ENCODE peak calls at places on chromosomes 2 and 18, in four cellular contexts. One of them, this sample, is unnamed.

GRCh38 chr2:72954376-72955187 is 37.3 kb downstream of the EMX1 start:
- DNase-seq in heart left ventricle: no peak
- DNase-seq in stimulated activated naive CD8-positive, alpha-beta T cell treated with anti-CD3 and anti-CD28 coated beads, Interleukin-15, amount 100 ng/mL, for 72 hours: no peak
- DNase-seq in IMR-90: no peak
- DNase-seq in this sample: no peak

GRCh38 chr2:178068823-178069454 is 3.6 kb downstream of the PDE11A start:
- DNase-seq in heart left ventricle: no peak
- DNase-seq in stimulated activated naive CD8-positive, alpha-beta T cell treated with anti-CD3 and anti-CD28 coated beads, Interleukin-15, amount 100 ng/mL, for 72 hours: no peak
- DNase-seq in IMR-90: no peak
- DNase-seq in this sample: no peak

GRCh38 chr2:67879586-67880290 is 183.1 kb downstream of the C1D start:
- DNase-seq in heart left ventricle: no peak
- DNase-seq in stimulated activated naive CD8-positive, alpha-beta T cell treated with anti-CD3 and anti-CD28 coated beads, Interleukin-15, amount 100 ng/mL, for 72 hours: no peak
- DNase-seq in IMR-90: peak
- DNase-seq in this sample: no peak

GRCh38 chr18:23143871-23144270 is 8.6 kb downstream of the CABLES1 start:
- DNase-seq in heart left ventricle: peak
- DNase-seq in stimulated activated naive CD8-positive, alpha-beta T cell treated with anti-CD3 and anti-CD28 coated beads, Interleukin-15, amount 100 ng/mL, for 72 hours: no peak
- DNase-seq in IMR-90: no peak
- DNase-seq in this sample: no peak

GRCh38 chr2:16246281-16246850 is 306.0 kb downstream of the MYCN start:
- DNase-seq in heart left ventricle: no peak
- DNase-seq in stimulated activated naive CD8-positive, alpha-beta T cell treated with anti-CD3 and anti-CD28 coated beads, Interleukin-15, amount 100 ng/mL, for 72 hours: no peak
- DNase-seq in IMR-90: no peak
- DNase-seq in this sample: no peak

GRCh38 chr18:59954746-59955145 is 55.0 kb downstream of the PMAIP1 start:
- DNase-seq in heart left ventricle: no peak
- DNase-seq in stimulated activated naive CD8-positive, alpha-beta T cell treated with anti-CD3 and anti-CD28 coated beads, Interleukin-15, amount 100 ng/mL, for 72 hours: no peak
- DNase-seq in IMR-90: peak
- DNase-seq in this sample: no peak

GRCh38 chr2:170739048-170739447 is 23.9 kb downstream of the SP5 start:
- DNase-seq in heart left ventricle: no peak
- DNase-seq in stimulated activated naive CD8-positive, alpha-beta T cell treated with anti-CD3 and anti-CD28 coated beads, Interleukin-15, amount 100 ng/mL, for 72 hours: no peak
- DNase-seq in IMR-90: peak
- DNase-seq in this sample: no peak

GRCh38 chr2:40103590-40103989 is 324.5 kb upstream of the THUMPD2 start:
- DNase-seq in heart left ventricle: no peak
- DNase-seq in stimulated activated naive CD8-positive, alpha-beta T cell treated with anti-CD3 and anti-CD28 coated beads, Interleukin-15, amount 100 ng/mL, for 72 hours: no peak
- DNase-seq in IMR-90: peak
- DNase-seq in this sample: no peak

This sample was measured in NT2/D1.